ENCODE peak calls at places on chromosomes 3 and 15, in six cellular contexts. One of them, this sample, is unnamed.

GRCh38 chr3:124586126-124587052 is 143.9 kb upstream of the UMPS start:
- DNase-seq in AG04450: no peak
- DNase-seq in AG09309: no peak
- DNase-seq in B cell: no peak
- DNase-seq in uterus: no peak
- DNase-seq in lung: no peak
- DNase-seq in this sample: no peak

GRCh38 chr3:168272343-168272984 is 176.7 kb upstream of the GOLIM4 start:
- DNase-seq in AG04450: no peak
- DNase-seq in AG09309: no peak
- DNase-seq in B cell: no peak
- DNase-seq in uterus: no peak
- DNase-seq in lung: no peak
- DNase-seq in this sample: peak

GRCh38 chr3:184472723-184473419 is 88.7 kb upstream of the EPHB3 start:
- DNase-seq in AG04450: no peak
- DNase-seq in AG09309: no peak
- DNase-seq in B cell: peak
- DNase-seq in uterus: no peak
- DNase-seq in lung: no peak
- DNase-seq in this sample: no peak

GRCh38 chr3:23442598-23443383 is 239.7 kb downstream of the UBE2E2 start:
- DNase-seq in AG04450: no peak
- DNase-seq in AG09309: peak
- DNase-seq in B cell: peak
- DNase-seq in uterus: no peak
- DNase-seq in lung: no peak
- DNase-seq in this sample: peak

GRCh38 chr3:24596626-24597025 is 102.0 kb upstream of the THRB start:
- DNase-seq in AG04450: no peak
- DNase-seq in AG09309: no peak
- DNase-seq in B cell: no peak
- DNase-seq in uterus: no peak
- DNase-seq in lung: no peak
- DNase-seq in this sample: no peak

GRCh38 chr3:52182691-52183090 is 15.3 kb upstream of the ALAS1 start:
- DNase-seq in AG04450: no peak
- DNase-seq in AG09309: no peak
- DNase-seq in B cell: no peak
- DNase-seq in uterus: no peak
- DNase-seq in lung: no peak
- DNase-seq in this sample: no peak

GRCh38 chr3:4409415-4409814 is 57.7 kb downstream of the SUMF1 start:
- DNase-seq in AG04450: no peak
- DNase-seq in AG09309: no peak
- DNase-seq in B cell: no peak
- DNase-seq in uterus: no peak
- DNase-seq in lung: no peak
- DNase-seq in this sample: no peak

GRCh38 chr3:169813757-169814517 is 1.2 kb upstream of the LRRC34 start:
- DNase-seq in AG04450: no peak
- DNase-seq in AG09309: no peak
- DNase-seq in B cell: peak
- DNase-seq in uterus: no peak
- DNase-seq in lung: peak
- DNase-seq in this sample: no peak

GRCh38 chr3:137692803-137693431 is 71.2 kb upstream of the SOX14 start:
- DNase-seq in AG04450: no peak
- DNase-seq in AG09309: no peak
- DNase-seq in B cell: no peak
- DNase-seq in uterus: no peak
- DNase-seq in lung: no peak
- DNase-seq in this sample: no peak

GRCh38 chr15:91528811-91529210 is 324.7 kb upstream of the SLCO3A1 start:
- DNase-seq in AG04450: no peak
- DNase-seq in AG09309: no peak
- DNase-seq in B cell: no peak
- DNase-seq in uterus: no peak
- DNase-seq in lung: no peak
- DNase-seq in this sample: no peak

GRCh38 chr3:188683032-188683491 is 488.7 kb upstream of the TPRG1 start:
- DNase-seq in AG04450: peak
- DNase-seq in AG09309: peak
- DNase-seq in B cell: no peak
- DNase-seq in uterus: no peak
- DNase-seq in lung: no peak
- DNase-seq in this sample: peak

GRCh38 chr3:64438837-64439236 is 213.6 kb upstream of the PRICKLE2 start:
- DNase-seq in AG04450: no peak
- DNase-seq in AG09309: no peak
- DNase-seq in B cell: no peak
- DNase-seq in uterus: no peak
- DNase-seq in lung: no peak
- DNase-seq in this sample: no peak

GRCh38 chr3:14518893-14519292 is 21.2 kb downstream of the GRIP2 start:
- DNase-seq in AG04450: no peak
- DNase-seq in AG09309: no peak
- DNase-seq in B cell: no peak
- DNase-seq in uterus: no peak
- DNase-seq in lung: no peak
- DNase-seq in this sample: no peak

GRCh38 chr3:36674816-36675215 is 89.5 kb downstream of the DCLK3 start:
- DNase-seq in AG04450: no peak
- DNase-seq in AG09309: no peak
- DNase-seq in B cell: no peak
- DNase-seq in uterus: no peak
- DNase-seq in lung: no peak
- DNase-seq in this sample: no peak

GRCh38 chr15:64029111-64029510 is 17.2 kb downstream of the DAPK2 start:
- DNase-seq in AG04450: no peak
- DNase-seq in AG09309: no peak
- DNase-seq in B cell: no peak
- DNase-seq in uterus: no peak
- DNase-seq in lung: no peak
- DNase-seq in this sample: no peak

GRCh38 chr3:149771652-149772271 is 19.5 kb upstream of the COMMD2 start:
- DNase-seq in AG04450: no peak
- DNase-seq in AG09309: no peak
- DNase-seq in B cell: peak
- DNase-seq in uterus: peak
- DNase-seq in lung: peak
- DNase-seq in this sample: peak

GRCh38 chr3:116140100-116140689 is 305.1 kb downstream of the LSAMP start:
- DNase-seq in AG04450: no peak
- DNase-seq in AG09309: no peak
- DNase-seq in B cell: no peak
- DNase-seq in uterus: no peak
- DNase-seq in lung: no peak
- DNase-seq in this sample: no peak

GRCh38 chr3:123099331-123100191 is 32.7 kb downstream of the PDIA5 start:
- DNase-seq in AG04450: no peak
- DNase-seq in AG09309: no peak
- DNase-seq in B cell: no peak
- DNase-seq in uterus: no peak
- DNase-seq in lung: no peak
- DNase-seq in this sample: no peak

GRCh38 chr3:23806322-23807160 is 786 bp downstream of the UBE2E1 start:
- DNase-seq in AG04450: no peak
- DNase-seq in AG09309: no peak
- DNase-seq in B cell: peak
- DNase-seq in uterus: peak
- DNase-seq in lung: peak
- DNase-seq in this sample: peak

GRCh38 chr3:95334461-95334860 is 1271.6 kb downstream of the NSUN3 start:
- DNase-seq in AG04450: no peak
- DNase-seq in AG09309: no peak
- DNase-seq in B cell: no peak
- DNase-seq in uterus: no peak
- DNase-seq in lung: no peak
- DNase-seq in this sample: no peak

GRCh38 chr3:123411340-123412040 is 37.4 kb downstream of the ADCY5 start:
- DNase-seq in AG04450: no peak
- DNase-seq in AG09309: no peak
- DNase-seq in B cell: no peak
- DNase-seq in uterus: no peak
- DNase-seq in lung: no peak
- DNase-seq in this sample: no peak

GRCh38 chr3:184058029-184058428 is 5.2 kb downstream of the HTR3C start:
- DNase-seq in AG04450: no peak
- DNase-seq in AG09309: peak
- DNase-seq in B cell: no peak
- DNase-seq in uterus: no peak
- DNase-seq in lung: no peak
- DNase-seq in this sample: peak

GRCh38 chr3:119279101-119279554 is 15.1 kb upstream of the ARHGAP31 start:
- DNase-seq in AG04450: no peak
- DNase-seq in AG09309: no peak
- DNase-seq in B cell: no peak
- DNase-seq in uterus: peak
- DNase-seq in lung: no peak
- DNase-seq in this sample: no peak

GRCh38 chr3:51819709-51820406 is 40.8 kb upstream of the IQCF6 start:
- DNase-seq in AG04450: no peak
- DNase-seq in AG09309: no peak
- DNase-seq in B cell: no peak
- DNase-seq in uterus: no peak
- DNase-seq in lung: no peak
- DNase-seq in this sample: no peak

GRCh38 chr15:100111103-100112060 is 230.4 kb downstream of the ADAMTS17 start:
- DNase-seq in AG04450: peak
- DNase-seq in AG09309: peak
- DNase-seq in B cell: no peak
- DNase-seq in uterus: peak
- DNase-seq in lung: no peak
- DNase-seq in this sample: peak

GRCh38 chr15:88995449-88995848 is 82.3 kb upstream of the MFGE8 start:
- DNase-seq in AG04450: no peak
- DNase-seq in AG09309: no peak
- DNase-seq in B cell: no peak
- DNase-seq in uterus: no peak
- DNase-seq in lung: no peak
- DNase-seq in this sample: peak

DNA sequence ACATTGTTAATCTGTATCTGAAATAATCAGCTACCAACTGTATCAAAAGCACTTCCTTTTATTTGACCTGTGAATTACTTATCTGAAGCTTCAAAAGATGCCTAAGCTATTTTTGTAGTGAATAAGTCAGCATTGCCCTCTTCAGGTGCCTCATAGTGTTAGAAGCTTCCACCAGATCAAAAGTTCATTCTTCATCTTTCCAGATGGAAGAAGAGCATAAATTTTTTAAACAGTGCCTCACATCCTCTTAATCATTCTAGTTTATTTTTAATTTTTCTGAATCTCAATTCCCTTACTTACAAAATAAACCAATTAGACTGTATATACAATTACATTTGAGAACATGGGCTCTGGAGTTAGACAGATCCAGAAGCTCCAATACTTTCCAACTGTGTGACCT is 65.0 kb downstream of the MYO5A start:
- DNase-seq in AG04450: no peak
- DNase-seq in AG09309: no peak
- DNase-seq in B cell: peak
- DNase-seq in uterus: no peak
- DNase-seq in lung: no peak
- DNase-seq in this sample: peak
- TF ChIP-seq CTCF in AG04450: peak
- TF ChIP-seq CTCF in AG09309: peak
- TF ChIP-seq CTCF in B cell: peak
- TF ChIP-seq CTCF in uterus: no peak
- TF ChIP-seq CTCF in lung: no peak
- TF ChIP-seq CTCF in this sample: no peak

DNA sequence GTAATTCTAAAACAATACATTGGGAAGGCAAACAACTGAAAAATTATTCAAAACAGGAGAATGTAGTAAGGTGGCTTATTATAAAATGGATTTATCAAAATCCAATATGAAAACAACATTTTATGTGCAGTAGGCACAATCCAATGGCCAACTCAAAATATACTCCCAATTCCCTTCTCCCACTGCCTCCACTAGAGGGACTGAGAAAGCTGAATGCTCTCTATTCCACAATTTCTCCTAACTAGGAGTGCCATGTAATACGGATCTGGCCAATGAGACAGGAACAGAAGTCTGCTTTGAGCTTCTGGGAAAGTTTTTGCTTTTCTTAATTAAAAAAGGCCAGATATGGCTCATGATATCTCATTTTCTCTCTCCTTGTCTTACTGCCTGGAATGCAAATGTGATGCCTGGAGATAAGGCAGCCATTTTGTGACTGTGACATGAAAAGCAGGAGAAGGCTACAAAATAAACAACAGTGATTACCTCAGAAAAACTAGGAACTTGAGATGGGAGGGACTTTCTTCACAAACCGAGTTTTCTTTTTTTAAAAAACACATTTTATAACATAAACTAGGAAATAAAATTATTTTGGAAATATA is 18.8 kb upstream of the VGLL4 start:
- DNase-seq in AG04450: no peak
- DNase-seq in AG09309: no peak
- DNase-seq in B cell: no peak
- DNase-seq in uterus: no peak
- DNase-seq in lung: no peak
- DNase-seq in this sample: no peak
- TF ChIP-seq CTCF in AG04450: peak
- TF ChIP-seq CTCF in AG09309: peak
- TF ChIP-seq CTCF in B cell: no peak
- TF ChIP-seq CTCF in uterus: peak
- TF ChIP-seq CTCF in lung: no peak
- TF ChIP-seq CTCF in this sample: peak

GRCh38 chr3:128613083-128613829 is 37.4 kb downstream of the RPN1 start:
- DNase-seq in AG04450: no peak
- DNase-seq in AG09309: no peak
- DNase-seq in B cell: no peak
- DNase-seq in uterus: no peak
- DNase-seq in lung: no peak
- DNase-seq in this sample: no peak
- TF ChIP-seq CTCF in AG04450: no peak
- TF ChIP-seq CTCF in AG09309: no peak
- TF ChIP-seq CTCF in B cell: no peak
- TF ChIP-seq CTCF in uterus: no peak
- TF ChIP-seq CTCF in lung: no peak
- TF ChIP-seq CTCF in this sample: no peak

GRCh38 chr15:61712124-61712759 is 348.0 kb downstream of the VPS13C start:
- DNase-seq in AG04450: no peak
- DNase-seq in AG09309: no peak
- DNase-seq in B cell: no peak
- DNase-seq in uterus: no peak
- DNase-seq in lung: no peak
- DNase-seq in this sample: no peak

GRCh38 chr15:61720197-61720596 is 340.1 kb downstream of the VPS13C start:
- DNase-seq in AG04450: no peak
- DNase-seq in AG09309: no peak
- DNase-seq in B cell: no peak
- DNase-seq in uterus: no peak
- DNase-seq in lung: no peak
- DNase-seq in this sample: peak

DNA sequence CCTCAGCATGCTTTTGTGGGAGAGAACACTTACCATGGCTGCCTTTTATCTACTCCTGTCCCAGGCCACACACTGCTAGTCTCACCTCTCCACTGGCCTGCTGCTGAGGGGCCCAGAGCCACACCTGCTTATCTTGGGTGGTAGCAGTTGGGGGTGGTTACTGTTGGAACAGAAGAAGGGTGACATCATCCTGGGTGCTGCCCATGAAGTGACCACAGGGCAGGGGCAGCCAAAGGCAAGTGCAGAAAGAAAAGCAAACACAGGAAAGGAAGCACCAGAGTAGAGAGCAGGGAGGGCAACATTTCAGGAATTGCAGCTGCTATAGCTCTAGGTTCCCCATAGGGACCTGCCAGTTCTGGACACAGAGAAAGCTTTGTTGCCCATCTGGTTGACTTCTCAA is 345.2 kb downstream of the VPS13C start:
- DNase-seq in AG04450: no peak
- DNase-seq in AG09309: no peak
- DNase-seq in B cell: no peak
- DNase-seq in uterus: no peak
- DNase-seq in lung: no peak
- DNase-seq in this sample: peak
- TF ChIP-seq CTCF in AG04450: no peak
- TF ChIP-seq CTCF in AG09309: no peak
- TF ChIP-seq CTCF in B cell: no peak
- TF ChIP-seq CTCF in uterus: no peak
- TF ChIP-seq CTCF in lung: no peak
- TF ChIP-seq CTCF in this sample: no peak

This sample was measured in foreskin fibroblast.